ENCODE peak calls at places on chromosomes 3 and 15, in ten cellular contexts. P is fibroblast of pulmonary artery, Z is heart left ventricle, I is tibial nerve, V is kidney epithelial cell, D is foreskin fibroblast, F is astrocyte of the spinal cord, K is IMR-90, G is A549, W is HFFc6. R is an unnamed sample.

GRCh38 chr3:141386611-141387110 is 18.4 kb downstream of the ZBTB38 start:
- DNase-seq in Z (no peak), W (no peak), F (no peak), I (no peak), G (no peak), V (no peak), P (peak), D (peak), K (peak), R (no peak)

GRCh38 chr3:113193298-113193697 is 18.1 kb upstream of the BOC start:
- DNase-seq in V (no peak), P (peak), I (no peak), W (no peak), F (no peak), Z (no peak), G (no peak), D (no peak), K (no peak), R (no peak)

GRCh38 chr15:99616773-99617342 is 51.1 kb downstream of the MEF2A start:
- DNase-seq in V (no peak), G (no peak), F (no peak), W (no peak), I (no peak), D (no peak), K (no peak), P (no peak), Z (no peak), R (no peak)

GRCh38 chr3:70815817-70816216 is 503.4 kb upstream of the MDFIC2 start:
- DNase-seq in G (no peak), Z (no peak), V (no peak), D (no peak), P (no peak), I (no peak), W (no peak), F (no peak), K (no peak), R (no peak)

GRCh38 chr3:41485484-41485883 is 286.2 kb downstream of the CTNNB1 start:
- DNase-seq in G (no peak), D (no peak), Z (no peak), K (no peak), V (no peak), I (no peak), F (no peak), P (no peak), W (no peak), R (no peak)

GRCh38 chr3:45546636-45547201 is 47.8 kb upstream of the LIMD1 start:
- DNase-seq in G (peak), F (no peak), K (no peak), W (no peak), P (no peak), V (no peak), I (no peak), Z (no peak), D (no peak), R (peak)

GRCh38 chr15:91793771-91794170 is 59.7 kb upstream of the SLCO3A1 start:
- DNase-seq in G (no peak), K (no peak), D (no peak), V (no peak), I (no peak), F (no peak), Z (no peak), W (no peak), P (no peak), R (no peak)

GRCh38 chr15:80992436-80992835 is 2.8 kb upstream of the MESD start:
- DNase-seq in Z (no peak), F (no peak), W (no peak), P (no peak), G (no peak), V (no peak), I (no peak), D (no peak), K (no peak), R (no peak)

GRCh38 chr3:13715167-13715954 is 164.5 kb downstream of the WNT7A start:
- DNase-seq in I (no peak), F (no peak), K (no peak), W (no peak), Z (no peak), D (no peak), V (no peak), G (no peak), P (no peak), R (no peak)

GRCh38 chr3:71511446-71511845 is 72.1 kb downstream of the FOXP1 start:
- DNase-seq in F (no peak), P (no peak), W (no peak), K (no peak), D (no peak), Z (no peak), G (no peak), I (no peak), V (no peak), R (no peak)

GRCh38 chr3:155356594-155357370 is 63.3 kb upstream of the STRIT1 start:
- DNase-seq in G (peak), K (no peak), I (no peak), Z (peak), F (no peak), D (peak), W (no peak), V (no peak), P (peak), R (no peak)
- TF ChIP-seq CTCF in G (no peak), K (no peak), I (no peak), Z (no peak), F (peak), D (peak), W (peak), V (peak), P (no peak), R (no peak)

DNA sequence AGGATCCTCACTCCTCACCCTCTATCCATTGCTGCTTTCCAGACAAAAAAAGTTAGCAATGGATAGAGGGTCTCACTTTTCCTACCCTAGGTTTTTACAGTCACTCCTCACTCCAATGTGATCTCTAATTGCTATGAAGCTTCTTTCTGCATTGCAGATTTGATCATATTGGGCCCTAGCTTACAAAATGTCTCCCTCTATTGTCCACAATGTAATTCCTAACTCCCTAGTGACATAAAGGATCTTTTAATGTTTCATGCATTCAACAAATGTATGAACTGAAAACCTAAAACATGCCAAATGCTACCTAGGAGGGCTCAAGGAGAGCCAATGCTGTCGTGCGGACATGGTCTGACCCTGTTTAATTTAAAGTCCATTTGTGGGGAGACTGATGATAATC is 234.8 kb downstream of the CADM2 start:
- DNase-seq in G (no peak), K (no peak), W (no peak), F (no peak), Z (no peak), V (no peak), P (no peak), D (no peak), I (no peak), R (no peak)
- TF ChIP-seq CTCF in G (no peak), K (no peak), W (no peak), F (no peak), Z (no peak), V (no peak), P (no peak), D (no peak), I (no peak), R (no peak)

GRCh38 chr15:90642464-90643300 is 74.5 kb upstream of the BLM start:
- DNase-seq in P (no peak), K (no peak), D (peak), Z (no peak), V (no peak), G (no peak), F (no peak), I (no peak), W (no peak), R (no peak)
- TF ChIP-seq CTCF in P (peak), K (no peak), D (no peak), Z (no peak), V (no peak), G (no peak), F (peak), I (no peak), W (peak), R (no peak)

GRCh38 chr15:63920504-63921178 is 86.9 kb upstream of the HERC1 start:
- DNase-seq in D (no peak), W (no peak), G (no peak), V (no peak), K (no peak), P (no peak), Z (no peak), F (peak), I (no peak), R (no peak)

GRCh38 chr15:63915888-63916731 is 82.4 kb upstream of the HERC1 start:
- DNase-seq in I (no peak), G (peak), Z (no peak), P (peak), K (peak), F (peak), W (peak), V (no peak), D (peak), R (no peak)

GRCh38 chr15:63917588-63918316 is 84.0 kb upstream of the HERC1 start:
- DNase-seq in F (no peak), P (no peak), K (no peak), G (no peak), W (no peak), Z (peak), V (no peak), I (no peak), D (no peak), R (peak)

GRCh38 chr15:63918901-63919348 is 85.2 kb upstream of the HERC1 start:
- DNase-seq in I (no peak), K (no peak), W (no peak), P (no peak), Z (no peak), G (no peak), V (no peak), D (no peak), F (no peak), R (no peak)

GRCh38 chr15:63918317-63918672 is 84.5 kb upstream of the HERC1 start:
- DNase-seq in V (no peak), W (no peak), D (no peak), P (no peak), K (no peak), F (no peak), Z (no peak), I (no peak), G (no peak), R (no peak)
- TF ChIP-seq CTCF in V (no peak), W (no peak), D (no peak), P (no peak), K (no peak), F (no peak), Z (no peak), I (no peak), G (no peak), R (no peak)

DNA sequence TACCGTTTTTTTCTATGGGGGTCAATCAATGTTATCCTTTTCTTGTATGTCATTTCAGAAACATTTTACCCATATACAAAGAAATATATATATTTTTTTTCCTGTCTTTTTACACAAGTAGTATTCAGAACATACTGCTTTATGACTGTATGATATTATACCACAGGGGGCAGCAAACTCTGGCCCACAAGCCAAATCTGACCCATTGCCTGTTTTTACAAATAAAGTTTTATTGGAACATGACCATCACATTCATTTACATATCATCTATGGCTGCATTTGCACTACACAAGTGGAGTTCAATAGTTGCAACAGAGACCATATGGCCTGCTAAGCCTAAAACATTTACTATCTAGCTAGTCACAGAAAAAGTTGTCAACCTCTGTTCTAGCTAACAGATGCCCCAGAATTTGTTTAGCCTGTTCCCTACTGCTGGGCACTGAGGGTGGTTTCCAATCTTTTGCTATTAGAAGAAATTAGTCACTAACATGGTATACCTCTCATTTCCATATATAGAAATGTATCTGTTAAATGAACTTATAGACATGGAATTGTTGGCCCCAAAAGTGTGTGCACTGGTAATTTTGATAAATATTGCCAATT is 57.7 kb downstream of the BFSP2 start:
- DNase-seq in I (no peak), G (peak), V (no peak), D (no peak), P (peak), F (no peak), K (no peak), W (no peak), Z (no peak), R (no peak)
- TF ChIP-seq CTCF in I (no peak), G (peak), V (no peak), D (no peak), P (peak), F (peak), K (peak), W (peak), Z (no peak), R (no peak)

GRCh38 chr3:100075163-100075562 is 39.1 kb downstream of the FILIP1L start:
- DNase-seq in V (no peak), G (no peak), W (no peak), F (no peak), Z (no peak), P (no peak), D (no peak), I (no peak), K (no peak), R (no peak)

GRCh38 chr3:100073049-100073422 is 41.3 kb downstream of the FILIP1L start:
- DNase-seq in F (no peak), I (no peak), V (no peak), D (no peak), Z (no peak), P (no peak), W (no peak), G (no peak), K (no peak), R (no peak)

GRCh38 chr3:100075731-100076543 is 38.4 kb downstream of the FILIP1L start:
- DNase-seq in P (no peak), F (no peak), I (no peak), Z (no peak), D (no peak), V (no peak), K (no peak), G (no peak), W (no peak), R (no peak)

GRCh38 chr3:100072328-100073048 is 41.8 kb downstream of the FILIP1L start:
- DNase-seq in D (peak), W (no peak), F (no peak), V (no peak), I (no peak), Z (no peak), K (no peak), P (no peak), G (no peak), R (peak)

GRCh38 chr3:100073555-100074307 is 40.6 kb downstream of the FILIP1L start:
- DNase-seq in F (peak), D (peak), I (no peak), W (peak), Z (peak), G (no peak), P (peak), K (peak), V (no peak), R (no peak)
- TF ChIP-seq CTCF in F (no peak), D (no peak), I (no peak), W (no peak), Z (no peak), G (no peak), P (no peak), K (no peak), V (no peak), R (no peak)

R was measured in gastrocnemius medialis.